ENCODE peak calls at places on chromosomes 11 and 22, in eight cellular contexts. H is AG09309, I is cardiac fibroblast, Y is cardiac muscle cell, A is fibroblast of pulmonary artery, E is AG04449, J is H9, W is body of pancreas. N is an unnamed sample.

GRCh38 chr11:108866781-108867180 is 201.9 kb downstream of the DDX10 start:
- DNase-seq in H (no peak), I (no peak), Y (no peak), A (no peak), E (no peak), J (no peak), W (no peak), N (no peak)

GRCh38 chr11:108906826-108907225 is 242.0 kb downstream of the DDX10 start:
- DNase-seq in H (no peak), I (peak), Y (no peak), A (no peak), E (no peak), J (no peak), W (no peak), N (peak)

GRCh38 chr11:102559839-102560238 is 29.3 kb upstream of the MMP7 start:
- DNase-seq in H (no peak), I (no peak), Y (no peak), A (no peak), E (no peak), J (no peak), W (no peak), N (no peak)

GRCh38 chr11:33692013-33692504 is 8.6 kb downstream of the C11orf91 start:
- DNase-seq in H (peak), I (peak), Y (peak), A (peak), E (peak), J (no peak), W (peak), N (peak)

GRCh38 chr11:111631034-111631665 is 28.9 kb downstream of the SIK2 start:
- DNase-seq in H (no peak), I (peak), Y (no peak), A (no peak), E (no peak), J (no peak), W (no peak), N (peak)

GRCh38 chr11:73480677-73481076 is 104.5 kb downstream of the RELT start:
- DNase-seq in H (peak), I (peak), Y (peak), A (peak), E (no peak), J (no peak), W (no peak), N (no peak)

GRCh38 chr11:130700092-130700491 is 216.2 kb downstream of the SNX19 start:
- DNase-seq in H (no peak), I (no peak), Y (no peak), A (no peak), E (no peak), J (no peak), W (no peak), N (no peak)

GRCh38 chr11:78223320-78223954 is 34.7 kb downstream of the USP35 start:
- DNase-seq in H (no peak), I (no peak), Y (no peak), A (no peak), E (no peak), J (peak), W (no peak), N (no peak)

GRCh38 chr11:69908511-69909220 is 89.5 kb upstream of the FGF3 start:
- DNase-seq in H (no peak), I (no peak), Y (no peak), A (no peak), E (no peak), J (no peak), W (no peak), N (no peak)

GRCh38 chr11:4018641-4019040 is 76.0 kb upstream of the RRM1 start:
- DNase-seq in H (no peak), I (no peak), Y (no peak), A (no peak), E (no peak), J (no peak), W (no peak), N (no peak)

GRCh38 chr11:1523779-1524178 is 37.2 kb upstream of the MOB2 start:
- DNase-seq in H (no peak), I (no peak), Y (no peak), A (no peak), E (no peak), J (no peak), W (no peak), N (no peak)

GRCh38 chr11:22685111-22685510 is 18.7 kb downstream of the GAS2 start:
- DNase-seq in H (no peak), I (no peak), Y (no peak), A (no peak), E (no peak), J (no peak), W (no peak), N (no peak)

GRCh38 chr11:2077061-2077802 is 62.0 kb downstream of the IGF2 start:
- DNase-seq in H (no peak), I (peak), Y (peak), A (peak), E (no peak), J (no peak), W (no peak), N (peak)

GRCh38 chr11:34585870-34586654 is 34.8 kb upstream of the EHF start:
- DNase-seq in H (peak), I (peak), Y (peak), A (peak), E (no peak), J (no peak), W (no peak), N (peak)

GRCh38 chr11:15836801-15837200 is 519.5 kb downstream of the SOX6 start:
- DNase-seq in H (no peak), I (no peak), Y (no peak), A (no peak), E (no peak), J (no peak), W (no peak), N (no peak)

GRCh38 chr22:50398698-50399648 is 55.8 kb downstream of the PPP6R2 start:
- DNase-seq in H (no peak), I (no peak), Y (no peak), A (no peak), E (no peak), J (no peak), W (peak), N (no peak)

GRCh38 chr22:50400406-50400805 is 57.3 kb downstream of the PPP6R2 start:
- DNase-seq in H (no peak), I (no peak), Y (no peak), A (no peak), E (no peak), J (no peak), W (no peak), N (no peak)

GRCh38 chr22:50400931-50401330 is 57.8 kb downstream of the PPP6R2 start:
- DNase-seq in H (no peak), I (no peak), Y (no peak), A (no peak), E (no peak), J (no peak), W (no peak), N (no peak)

GRCh38 chr22:50401907-50402306 is 58.8 kb downstream of the PPP6R2 start:
- DNase-seq in H (no peak), I (no peak), Y (no peak), A (no peak), E (no peak), J (no peak), W (no peak), N (no peak)

GRCh38 chr22:50399751-50400331 is 56.7 kb downstream of the PPP6R2 start:
- DNase-seq in H (no peak), I (peak), Y (peak), A (peak), E (no peak), J (peak), W (peak), N (peak)
- TF ChIP-seq CTCF in H (peak), I (peak), Y (peak), A (peak), E (peak), J (peak), W (peak), N (peak)

GRCh38 chr11:126129681-126130671 is 67.3 kb upstream of the CDON start:
- DNase-seq in H (no peak), I (no peak), Y (no peak), A (no peak), E (no peak), J (no peak), W (no peak), N (no peak)

GRCh38 chr11:126124284-126124683 is 61.6 kb upstream of the CDON start:
- DNase-seq in H (no peak), I (no peak), Y (no peak), A (no peak), E (no peak), J (no peak), W (no peak), N (no peak)

GRCh38 chr11:126127284-126127845 is 64.7 kb upstream of the CDON start:
- DNase-seq in H (no peak), I (no peak), Y (no peak), A (no peak), E (no peak), J (no peak), W (no peak), N (no peak)

GRCh38 chr11:126123686-126124085 is 61.0 kb upstream of the CDON start:
- DNase-seq in H (no peak), I (no peak), Y (no peak), A (no peak), E (no peak), J (no peak), W (no peak), N (no peak)

DNA sequence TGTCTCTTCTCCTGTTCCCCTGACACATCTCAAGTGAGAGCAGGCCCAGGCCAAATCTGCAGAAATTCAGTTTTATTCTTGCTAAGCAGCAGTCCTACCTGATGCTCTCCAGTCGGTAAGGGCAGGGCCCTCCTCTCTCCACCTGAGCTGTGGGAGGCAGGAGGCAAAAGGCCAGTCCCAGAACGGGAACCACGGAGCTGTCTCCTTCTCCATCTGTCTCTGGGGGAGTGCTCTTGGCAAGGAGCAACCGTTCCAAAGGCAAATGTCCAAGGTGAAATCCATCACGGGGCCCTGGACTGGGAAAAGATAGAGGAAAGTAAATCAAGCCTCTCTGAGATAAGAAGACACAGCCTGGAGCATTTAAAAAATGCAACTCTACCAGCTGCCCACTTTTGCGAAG is 65.2 kb upstream of the CDON start:
- DNase-seq in H (no peak), I (no peak), Y (peak), A (no peak), E (no peak), J (no peak), W (no peak), N (no peak)
- TF ChIP-seq CTCF in H (no peak), I (no peak), Y (no peak), A (no peak), E (no peak), J (no peak), W (no peak), N (no peak)

GRCh38 chr22:20123364-20124082 is 6.5 kb upstream of the TRMT2A start:
- DNase-seq in H (no peak), I (no peak), Y (no peak), A (no peak), E (no peak), J (no peak), W (no peak), N (no peak)

GRCh38 chr22:20124083-20124787 is 7.2 kb upstream of the TRMT2A start:
- DNase-seq in H (no peak), I (no peak), Y (no peak), A (no peak), E (no peak), J (no peak), W (no peak), N (no peak)

GRCh38 chr22:20125201-20126174 is 6.1 kb upstream of the ZDHHC8 start:
- DNase-seq in H (no peak), I (no peak), Y (no peak), A (no peak), E (no peak), J (no peak), W (no peak), N (no peak)

GRCh38 chr22:20118572-20119020 is 1.6 kb upstream of the TRMT2A start:
- DNase-seq in H (no peak), I (no peak), Y (no peak), A (no peak), E (no peak), J (no peak), W (no peak), N (no peak)

DNA sequence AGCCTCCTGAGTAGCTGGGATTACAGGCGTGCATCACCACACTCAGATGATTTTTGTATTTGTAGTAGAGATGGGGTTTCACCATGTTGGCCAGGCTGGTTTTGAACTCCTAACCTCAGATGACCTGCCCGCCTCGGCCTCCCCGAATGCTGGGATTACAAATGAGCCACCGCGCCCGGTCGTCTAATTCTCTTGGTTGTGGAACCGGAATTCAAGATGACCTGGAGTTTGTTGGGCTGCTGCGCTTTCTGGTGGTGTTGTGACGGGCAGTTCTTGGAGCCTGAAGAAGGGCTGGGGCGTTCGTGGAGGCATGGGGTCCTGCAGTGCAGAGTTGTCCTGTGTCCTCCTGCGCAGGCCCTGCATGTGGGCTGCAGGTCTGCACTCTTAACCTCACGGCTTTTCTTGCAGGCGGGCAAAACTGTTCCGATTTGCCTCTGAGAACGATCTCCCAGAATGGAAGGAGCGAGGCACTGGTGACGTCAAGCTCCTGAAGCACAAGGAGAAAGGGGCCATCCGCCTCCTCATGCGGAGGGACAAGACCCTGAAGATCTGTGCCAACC is 4.9 kb upstream of the TRMT2A start:
- DNase-seq in H (no peak), I (no peak), Y (no peak), A (no peak), E (no peak), J (no peak), W (no peak), N (no peak)
- TF ChIP-seq CTCF in H (no peak), I (no peak), Y (no peak), A (no peak), E (no peak), J (no peak), W (no peak), N (no peak)

DNA sequence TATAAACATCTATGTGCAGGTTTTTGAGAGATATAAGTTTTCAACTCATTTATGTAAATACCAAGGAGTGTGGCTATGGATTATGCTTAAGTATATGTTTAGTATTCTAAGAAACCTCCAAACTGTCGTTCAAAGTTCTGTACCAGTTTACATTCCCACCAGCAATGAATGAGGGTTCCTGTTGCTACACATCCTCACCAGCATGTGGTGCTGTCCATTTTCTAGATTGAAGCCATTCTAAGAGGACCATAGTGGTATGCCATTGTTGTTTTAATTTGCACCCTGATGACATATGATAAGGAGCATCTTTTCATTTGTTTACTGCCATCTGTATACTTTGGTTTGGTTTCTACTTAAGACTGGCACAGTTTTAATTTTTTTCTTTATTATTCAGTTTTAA is 2097.9 kb downstream of the LRRC4C start:
- DNase-seq in H (no peak), I (no peak), Y (no peak), A (no peak), E (no peak), J (no peak), W (no peak), N (no peak)
- TF ChIP-seq CTCF in H (no peak), I (no peak), Y (no peak), A (no peak), E (no peak), J (peak), W (no peak), N (no peak)

GRCh38 chr11:8217926-8218325 is 45.8 kb downstream of the LMO1 start:
- DNase-seq in H (no peak), I (no peak), Y (no peak), A (no peak), E (no peak), J (no peak), W (no peak), N (no peak)

GRCh38 chr11:8218409-8218808 is 45.3 kb downstream of the LMO1 start:
- DNase-seq in H (no peak), I (no peak), Y (no peak), A (no peak), E (no peak), J (no peak), W (no peak), N (no peak)

GRCh38 chr11:8218840-8219239 is 44.8 kb downstream of the LMO1 start:
- DNase-seq in H (no peak), I (no peak), Y (no peak), A (no peak), E (no peak), J (peak), W (no peak), N (no peak)

GRCh38 chr11:8220261-8221024 is 43.2 kb downstream of the LMO1 start:
- DNase-seq in H (no peak), I (no peak), Y (no peak), A (no peak), E (no peak), J (no peak), W (no peak), N (no peak)

GRCh38 chr11:8219257-8220021 is 44.2 kb downstream of the LMO1 start:
- DNase-seq in H (no peak), I (peak), Y (peak), A (peak), E (no peak), J (peak), W (peak), N (peak)
- TF ChIP-seq CTCF in H (peak), I (peak), Y (peak), A (peak), E (peak), J (peak), W (peak), N (peak)

DNA sequence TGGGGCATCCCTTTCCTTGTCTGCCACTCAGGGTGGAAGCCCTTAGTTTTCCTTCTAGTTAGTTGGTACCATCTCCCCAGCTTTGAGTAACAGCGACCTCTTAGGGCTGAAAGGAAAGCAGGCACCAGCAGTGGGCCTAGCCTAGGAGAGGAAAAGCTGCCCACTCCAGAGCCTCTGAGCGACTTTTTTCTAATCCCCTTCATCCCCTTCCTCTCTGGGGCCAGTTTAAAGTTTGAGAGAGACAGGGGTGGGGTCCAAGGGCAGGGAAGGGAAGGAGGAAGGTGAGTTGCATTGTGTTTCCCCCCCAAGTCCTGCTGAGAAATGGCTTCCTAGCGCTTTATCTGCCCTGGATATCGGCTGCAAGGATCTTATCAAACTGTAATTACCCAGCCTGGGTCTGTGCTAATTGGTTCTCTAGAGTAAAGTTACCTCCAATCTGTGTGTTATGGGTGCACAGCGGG is 573.9 kb upstream of the CADM1 start:
- DNase-seq in H (no peak), I (no peak), Y (no peak), A (no peak), E (no peak), J (peak), W (no peak), N (no peak)
- TF ChIP-seq CTCF in H (peak), I (no peak), Y (peak), A (no peak), E (peak), J (peak), W (no peak), N (no peak)

GRCh38 chr11:65591939-65592814 is 3.4 kb downstream of the KCNK7 start:
- DNase-seq in H (no peak), I (no peak), Y (peak), A (no peak), E (no peak), J (peak), W (peak), N (no peak)
- TF ChIP-seq CTCF in H (no peak), I (no peak), Y (no peak), A (no peak), E (no peak), J (peak), W (peak), N (no peak)

DNA sequence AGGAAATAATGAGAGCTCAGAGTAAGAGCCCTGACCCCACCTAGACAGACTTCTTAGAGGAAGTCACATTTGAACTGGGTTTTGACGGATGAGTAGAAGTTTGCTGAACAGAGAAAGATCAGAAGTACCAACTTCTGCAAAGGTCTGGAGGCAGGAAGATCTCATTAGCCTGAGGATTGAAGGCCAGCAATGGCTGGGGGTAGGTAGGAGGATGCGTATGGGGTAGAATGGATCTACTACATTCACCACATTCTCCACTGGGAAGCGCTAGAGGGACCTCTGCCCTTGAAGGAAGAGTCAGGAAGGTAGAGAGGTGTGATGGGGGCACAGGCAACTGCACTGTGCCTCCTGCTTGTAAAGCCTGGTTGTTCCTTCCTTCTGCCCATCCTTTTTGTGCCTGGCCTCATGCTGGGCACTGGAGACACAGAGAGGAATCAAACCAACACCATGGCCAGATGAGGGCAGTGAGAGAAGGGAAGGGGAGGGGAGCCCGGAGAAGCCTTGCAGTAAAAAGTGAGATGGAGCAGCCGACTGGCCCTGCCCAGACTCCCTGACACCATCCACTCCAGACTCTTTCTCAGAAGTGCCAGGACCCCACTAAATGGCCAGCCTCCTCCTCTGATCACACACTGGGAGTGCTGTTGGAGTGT is 4.9 kb downstream of the TPBGL start:
- DNase-seq in H (no peak), I (no peak), Y (no peak), A (no peak), E (no peak), J (peak), W (no peak), N (no peak)
- TF ChIP-seq CTCF in H (no peak), I (no peak), Y (no peak), A (peak), E (no peak), J (peak), W (no peak), N (peak)

N was measured in HFFc6.